ENCODE peak calls at places on chromosomes 4 and X, in six cellular contexts. P, E, S, G, C and U are unnamed samples.

GRCh38 chr4:48879561-48880442 is 26.8 kb downstream of the OCIAD2 start:
- DNase-seq in E (no peak), P (no peak), G (no peak), S (no peak), C (no peak), U (no peak)

GRCh38 chr4:106287353-106287969 is 28.5 kb downstream of the TBCK start:
- DNase-seq in G (peak), E (no peak), P (peak), C (peak), S (no peak), U (no peak)

GRCh38 chrX:72247206-72247944 is 8.5 kb upstream of the ERCC6L start:
- DNase-seq in C (peak), P (no peak), E (no peak), G (no peak), S (peak), U (no peak)

GRCh38 chrX:123570011-123570590 is 162.8 kb downstream of the THOC2 start:
- DNase-seq in G (no peak), S (peak), P (no peak), E (no peak), C (no peak), U (no peak)

GRCh38 chrX:138917781-138918180 is 206.3 kb upstream of the FGF13 start:
- DNase-seq in S (no peak), C (no peak), P (no peak), E (no peak), G (peak), U (no peak)

GRCh38 chr4:35252866-35253265 is 991.4 kb downstream of the ARAP2 start:
- DNase-seq in G (no peak), C (no peak), P (no peak), S (no peak), E (no peak), U (no peak)

GRCh38 chrX:9861711-9862110 is 75.5 kb downstream of the SHROOM2 start:
- DNase-seq in P (no peak), C (no peak), G (no peak), S (peak), E (no peak), U (no peak)

GRCh38 chrX:19658030-19658429 is 142.7 kb upstream of the MAP3K15 start:
- DNase-seq in P (no peak), E (no peak), C (no peak), G (no peak), S (no peak), U (no peak)

GRCh38 chr4:88900432-88900831 is 156.6 kb downstream of the FAM13A start:
- DNase-seq in P (peak), S (no peak), E (no peak), C (no peak), G (no peak), U (no peak)

GRCh38 chr4:52157641-52158316 is 106.7 kb downstream of the SPATA18 start:
- DNase-seq in G (no peak), P (peak), S (no peak), E (no peak), C (no peak), U (no peak)

GRCh38 chr4:123783091-123783765 is 386.6 kb downstream of the SPRY1 start:
- DNase-seq in C (no peak), G (peak), S (no peak), P (no peak), E (no peak), U (no peak)

GRCh38 chrX:48154796-48155195 is 24.4 kb downstream of the SPACA5B start:
- DNase-seq in S (no peak), C (no peak), P (no peak), G (no peak), E (no peak), U (no peak)

GRCh38 chrX:16828126-16828908 is 41.8 kb downstream of the RBBP7 start:
- DNase-seq in E (no peak), P (peak), C (peak), G (peak), S (no peak), U (no peak)

GRCh38 chr4:146709956-146710355 is 71.3 kb downstream of the POU4F2 start:
- DNase-seq in S (no peak), G (no peak), P (no peak), E (no peak), C (no peak), U (no peak)